ENCODE peak calls at places on chromosomes 6 and 20, in five cellular contexts. One of them, this sample, is unnamed.
A peak's percentile ranks its signal among the peaks of the same experiment; 100 is the strongest.

GRCh38 chr6:158938811-158939254 is 61.2 kb downstream of the RSPH3 start:
- DNase-seq in AG10803: peak; percentile 28
- DNase-seq in WTC11: peak; percentile 31
- DNase-seq in GM10248: no peak
- DNase-seq in AG09319: no peak
- DNase-seq in this sample: no peak

GRCh38 chr6:7073810-7074525 is 33.8 kb upstream of the RREB1 start:
- DNase-seq in WTC11: no peak
- DNase-seq in GM10248: peak; percentile 91
- DNase-seq in AG10803: no peak
- DNase-seq in AG09319: no peak
- DNase-seq in this sample: peak; percentile 89

GRCh38 chr6:107493158-107494057 is 3.5 kb downstream of the SOBP start:
- DNase-seq in AG10803: no peak
- DNase-seq in GM10248: no peak
- DNase-seq in WTC11: no peak
- DNase-seq in AG09319: no peak
- DNase-seq in this sample: no peak

GRCh38 chr6:130324657-130325056 is 41.2 kb upstream of the TMEM200A start:
- DNase-seq in AG09319: peak; percentile 41
- DNase-seq in AG10803: peak; percentile 88
- DNase-seq in WTC11: no peak
- DNase-seq in GM10248: no peak
- DNase-seq in this sample: no peak

GRCh38 chr20:38308047-38308438 is 4.1 kb downstream of the BPI start:
- DNase-seq in AG09319: no peak
- DNase-seq in GM10248: no peak
- DNase-seq in AG10803: no peak
- DNase-seq in WTC11: no peak
- DNase-seq in this sample: no peak

GRCh38 chr20:8646026-8646425 is 422.9 kb upstream of the PLCB4 start:
- DNase-seq in AG09319: peak; percentile 27
- DNase-seq in GM10248: no peak
- DNase-seq in AG10803: peak; percentile 94
- DNase-seq in WTC11: no peak
- DNase-seq in this sample: no peak

GRCh38 chr6:87408721-87409155 is 966 bp downstream of the CFAP206 start:
- DNase-seq in WTC11: no peak
- DNase-seq in GM10248: no peak
- DNase-seq in AG09319: no peak
- DNase-seq in AG10803: no peak
- DNase-seq in this sample: no peak

GRCh38 chr6:118419448-118420394 is 128.4 kb upstream of the PLN start:
- DNase-seq in WTC11: no peak
- DNase-seq in GM10248: no peak
- DNase-seq in AG09319: no peak
- DNase-seq in AG10803: no peak
- DNase-seq in this sample: no peak

GRCh38 chr6:87082160-87082721 is 12.7 kb downstream of the CGA start:
- DNase-seq in GM10248: no peak
- DNase-seq in AG10803: no peak
- DNase-seq in AG09319: no peak
- DNase-seq in WTC11: no peak
- DNase-seq in this sample: no peak

GRCh38 chr6:14983599-14984296 is 262.1 kb upstream of the JARID2 start:
- DNase-seq in AG09319: no peak
- DNase-seq in WTC11: no peak
- DNase-seq in AG10803: no peak
- DNase-seq in GM10248: no peak
- DNase-seq in this sample: no peak

GRCh38 chr6:53906842-53907241 is 112.0 kb downstream of the LRRC1 start:
- DNase-seq in AG10803: peak; percentile 79
- DNase-seq in WTC11: no peak
- DNase-seq in AG09319: no peak
- DNase-seq in GM10248: no peak
- DNase-seq in this sample: no peak

DNA sequence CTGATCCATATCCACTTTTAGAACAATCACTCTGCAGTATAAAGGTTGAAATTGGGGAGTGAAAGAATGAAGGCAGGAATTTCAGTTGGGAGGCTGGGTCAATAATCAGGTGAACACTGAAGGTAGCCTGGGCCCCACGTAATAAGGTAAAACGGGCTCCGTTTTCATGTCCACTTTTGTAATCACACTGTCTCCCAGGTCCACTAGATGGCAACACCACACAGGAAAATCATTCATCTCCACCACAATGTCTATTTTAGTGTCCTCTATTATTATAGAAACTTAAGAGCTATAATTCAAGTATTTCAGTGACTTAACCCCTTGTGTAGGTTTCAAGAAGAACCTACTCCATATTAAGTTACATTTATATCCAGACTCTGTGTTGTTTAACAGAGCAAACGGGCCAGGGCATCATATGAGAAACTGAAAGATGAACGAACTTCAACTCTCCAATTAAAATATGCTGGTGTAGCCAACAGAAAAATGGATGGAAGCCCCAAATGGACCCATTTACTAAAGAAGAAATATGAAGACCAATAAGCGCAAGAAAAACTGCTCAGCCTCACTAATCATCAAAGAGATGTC is 45.9 kb upstream of the MC3R start:
- DNase-seq in GM10248: no peak
- DNase-seq in AG10803: no peak
- DNase-seq in WTC11: no peak
- DNase-seq in AG09319: no peak
- DNase-seq in this sample: no peak
- TF ChIP-seq CTCF in GM10248: peak; percentile 27
- TF ChIP-seq CTCF in AG10803: peak; percentile 44
- TF ChIP-seq CTCF in WTC11: no peak
- TF ChIP-seq CTCF in AG09319: no peak
- TF ChIP-seq CTCF in this sample: peak; percentile 35

DNA sequence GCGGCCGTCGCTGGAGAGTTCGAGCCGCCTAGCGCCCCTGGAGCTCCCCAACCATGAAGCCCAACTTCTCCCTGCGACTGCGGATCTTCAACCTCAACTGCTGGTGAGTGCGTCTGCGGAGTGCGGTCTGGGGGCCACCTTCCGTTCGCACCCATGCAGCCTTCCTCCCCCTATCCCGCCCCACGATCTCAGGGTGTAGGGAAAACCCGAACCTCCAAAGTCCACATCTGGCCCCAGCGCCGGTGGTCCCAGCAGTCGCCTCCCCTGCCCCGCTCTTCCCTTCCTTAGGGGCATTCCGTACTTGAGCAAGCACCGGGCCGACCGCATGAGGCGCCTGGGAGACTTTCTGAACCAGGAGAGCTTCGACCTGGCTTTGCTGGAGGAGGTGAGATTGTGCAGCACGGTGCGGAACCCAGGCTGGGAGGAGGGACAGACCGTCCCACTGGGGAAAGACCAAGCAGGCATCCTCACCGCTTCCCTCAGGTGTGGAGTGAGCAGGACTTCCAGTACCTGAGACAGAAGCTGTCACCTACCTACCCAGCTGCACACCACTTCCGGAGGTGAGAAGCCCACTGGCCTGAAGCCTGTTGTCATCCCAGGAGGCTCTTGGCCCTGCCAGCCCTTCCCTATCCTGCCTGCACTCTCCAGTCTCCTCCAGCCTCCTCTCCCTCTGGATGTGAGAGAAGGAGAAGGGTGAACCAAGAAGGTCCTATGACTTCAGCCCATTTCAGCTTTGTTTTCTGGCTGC is 719 bp downstream of the SMPD2 start:
- DNase-seq in AG10803: peak; percentile 40
- DNase-seq in WTC11: peak; percentile 69
- DNase-seq in GM10248: peak; percentile 44
- DNase-seq in AG09319: no peak
- DNase-seq in this sample: peak; percentile 51
- TF ChIP-seq CTCF in AG10803: peak; percentile 35
- TF ChIP-seq CTCF in WTC11: no peak
- TF ChIP-seq CTCF in GM10248: no peak
- TF ChIP-seq CTCF in AG09319: peak; percentile 18
- TF ChIP-seq CTCF in this sample: no peak

GRCh38 chr20:42026599-42026998 is 408.4 kb upstream of the CHD6 start:
- DNase-seq in WTC11: no peak
- DNase-seq in AG09319: no peak
- DNase-seq in GM10248: no peak
- DNase-seq in AG10803: no peak
- DNase-seq in this sample: no peak

GRCh38 chr20:42024653-42025052 is 406.5 kb upstream of the CHD6 start:
- DNase-seq in WTC11: peak; percentile 69
- DNase-seq in GM10248: no peak
- DNase-seq in AG09319: no peak
- DNase-seq in AG10803: no peak
- DNase-seq in this sample: no peak

DNA sequence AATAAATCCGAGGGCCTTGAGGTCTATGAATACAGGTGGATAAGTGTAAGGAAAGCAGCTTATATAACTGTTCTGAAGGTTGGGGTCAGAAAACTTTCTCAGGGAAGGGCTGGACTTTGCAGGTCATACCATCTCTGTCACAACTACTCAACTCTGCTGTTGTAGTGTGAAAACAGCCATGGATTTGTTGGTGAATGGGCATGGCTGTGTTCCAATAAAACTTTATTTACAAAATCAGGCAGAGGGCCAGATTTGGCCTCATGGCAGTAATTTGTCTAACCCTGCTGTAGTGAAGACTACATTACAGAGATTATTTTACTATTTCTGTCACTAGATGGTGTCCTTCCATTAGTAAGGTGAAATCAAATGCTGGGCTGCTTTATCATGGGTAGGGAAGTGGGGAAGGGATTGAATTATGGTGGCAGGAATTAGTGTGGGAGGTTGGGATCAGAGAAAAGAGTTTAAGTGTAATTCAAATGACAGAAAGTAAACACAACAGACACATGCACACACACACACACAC is 409.6 kb upstream of the CHD6 start:
- DNase-seq in GM10248: no peak
- DNase-seq in WTC11: no peak
- DNase-seq in AG09319: no peak
- DNase-seq in AG10803: no peak
- DNase-seq in this sample: no peak
- TF ChIP-seq CTCF in GM10248: no peak
- TF ChIP-seq CTCF in WTC11: no peak
- TF ChIP-seq CTCF in AG09319: no peak
- TF ChIP-seq CTCF in AG10803: no peak
- TF ChIP-seq CTCF in this sample: peak; percentile 1

GRCh38 chr20:34479627-34480026 is 36.6 kb upstream of the DYNLRB1 start:
- DNase-seq in WTC11: no peak
- DNase-seq in AG09319: no peak
- DNase-seq in GM10248: no peak
- DNase-seq in AG10803: no peak
- DNase-seq in this sample: no peak

GRCh38 chr20:34472246-34472925 is 43.8 kb upstream of the DYNLRB1 start:
- DNase-seq in GM10248: no peak
- DNase-seq in AG10803: peak; percentile 67
- DNase-seq in AG09319: peak; percentile 52
- DNase-seq in WTC11: no peak
- DNase-seq in this sample: no peak

GRCh38 chr20:34473262-34473883 is 42.8 kb upstream of the DYNLRB1 start:
- DNase-seq in AG09319: no peak
- DNase-seq in GM10248: peak; percentile 50
- DNase-seq in WTC11: peak; percentile 74
- DNase-seq in AG10803: peak; percentile 38
- DNase-seq in this sample: peak; percentile 39

DNA sequence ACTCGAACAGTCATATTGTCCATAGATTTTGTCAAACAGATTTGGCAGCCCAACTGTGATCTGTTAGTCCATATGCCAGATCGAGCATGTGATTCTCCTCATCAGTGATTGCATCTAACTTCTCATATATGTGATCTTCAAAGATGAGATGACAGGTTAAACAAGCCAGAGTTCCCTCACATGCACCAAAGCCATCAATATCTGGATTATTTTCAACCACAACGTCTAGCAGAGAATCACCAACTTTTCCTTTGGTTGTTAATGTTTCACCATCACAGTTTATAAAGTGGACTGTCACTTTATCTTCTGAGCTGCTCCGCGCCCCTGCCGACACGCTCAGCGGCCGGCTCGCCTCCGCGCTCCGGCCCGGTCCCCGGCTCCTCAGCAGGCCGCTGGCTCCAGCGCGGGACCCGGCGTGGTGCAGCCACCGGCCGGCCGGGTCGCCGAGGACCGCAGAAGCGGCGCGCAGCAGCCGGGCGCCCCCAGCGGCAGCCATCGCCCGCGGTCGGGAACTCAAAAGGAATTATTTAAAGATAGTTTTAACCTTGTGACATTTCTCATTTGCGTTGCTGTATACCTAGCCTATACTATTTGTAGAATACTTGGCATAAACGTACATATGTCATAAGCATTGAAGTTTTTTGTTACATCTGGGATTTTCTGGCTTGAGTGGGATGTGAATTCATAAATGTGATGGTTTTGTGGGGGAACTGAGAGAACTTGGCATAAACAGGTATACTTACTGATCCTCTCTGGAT is 40.1 kb upstream of the DYNLRB1 start:
- DNase-seq in WTC11: peak; percentile 19
- DNase-seq in AG10803: peak; percentile 15
- DNase-seq in GM10248: peak; percentile 64
- DNase-seq in AG09319: no peak
- DNase-seq in this sample: peak; percentile 57
- TF ChIP-seq CTCF in WTC11: no peak
- TF ChIP-seq CTCF in AG10803: peak; percentile 27
- TF ChIP-seq CTCF in GM10248: peak; percentile 25
- TF ChIP-seq CTCF in AG09319: peak; percentile 38
- TF ChIP-seq CTCF in this sample: peak; percentile 57

GRCh38 chr6:37745748-37746147 is 48.1 kb upstream of the MDGA1 start:
- DNase-seq in AG09319: no peak
- DNase-seq in WTC11: no peak
- DNase-seq in GM10248: no peak
- DNase-seq in AG10803: no peak
- DNase-seq in this sample: no peak

GRCh38 chr6:37738216-37738615 is 40.5 kb upstream of the MDGA1 start:
- DNase-seq in WTC11: no peak
- DNase-seq in AG09319: no peak
- DNase-seq in GM10248: no peak
- DNase-seq in AG10803: no peak
- DNase-seq in this sample: no peak

GRCh38 chr6:37739618-37740017 is 41.9 kb upstream of the MDGA1 start:
- DNase-seq in AG09319: no peak
- DNase-seq in WTC11: no peak
- DNase-seq in GM10248: no peak
- DNase-seq in AG10803: no peak
- DNase-seq in this sample: no peak

GRCh38 chr6:37742401-37742760 is 44.7 kb upstream of the MDGA1 start:
- DNase-seq in GM10248: no peak
- DNase-seq in AG09319: no peak
- DNase-seq in AG10803: no peak
- DNase-seq in WTC11: no peak
- DNase-seq in this sample: no peak

GRCh38 chr6:37741757-37742400 is 44.2 kb upstream of the MDGA1 start:
- DNase-seq in AG10803: peak; percentile 11
- DNase-seq in WTC11: peak; percentile 64
- DNase-seq in GM10248: no peak
- DNase-seq in AG09319: no peak
- DNase-seq in this sample: no peak
- TF ChIP-seq CTCF in AG10803: peak; percentile 61
- TF ChIP-seq CTCF in WTC11: peak; percentile 26
- TF ChIP-seq CTCF in GM10248: peak; percentile 30
- TF ChIP-seq CTCF in AG09319: peak; percentile 43
- TF ChIP-seq CTCF in this sample: peak; percentile 30